ENCODE peak calls at places on chromosomes 1 and 21, in eight cellular contexts. C is OCI-LY7, H is GM12878, W is IMR-90, B is K562, T is mammary epithelial cell, F is H1, G is neural progenitor cell. Q is an unnamed sample.
A peak's percentile ranks its signal among the peaks of the same experiment; 100 is the strongest.

GRCh38 chr1:39737546-39738169 is 1.0 kb upstream of the PPIE start:
- DNase-seq in C (no peak), H (no peak), W (peak; percentile 79), B (no peak), T (no peak), F (no peak), G (no peak), Q (no peak)

GRCh38 chr1:180482425-180483275 is 19.7 kb downstream of the ACBD6 start:
- DNase-seq in C (peak; percentile 67), H (no peak), W (peak; percentile 67), B (peak; percentile 79), T (peak; percentile 41), F (no peak), G (peak; percentile 74), Q (peak; percentile 45)

GRCh38 chr1:210653771-210654170 is 325.1 kb downstream of the HHAT start:
- DNase-seq in C (no peak), H (peak; percentile 13), W (peak; percentile 28), B (no peak), T (peak; percentile 11), F (no peak), G (peak; percentile 9), Q (no peak)

GRCh38 chr1:118947003-118947765 is 41.0 kb downstream of the TBX15 start:
- DNase-seq in C (no peak), H (no peak), W (no peak), B (no peak), T (peak; percentile 10), F (no peak), G (no peak), Q (no peak)

GRCh38 chr1:2233997-2234761 is 6.1 kb downstream of the SKI start:
- DNase-seq in C (no peak), H (no peak), W (peak; percentile 87), B (no peak), T (peak; percentile 87), F (peak; percentile 50), G (no peak), Q (peak; percentile 73)

GRCh38 chr1:7616076-7616833 is 154.8 kb upstream of the VAMP3 start:
- DNase-seq in C (peak; percentile 20), H (no peak), W (peak; percentile 46), B (peak; percentile 56), T (peak; percentile 12), F (peak; percentile 90), G (peak; percentile 66), Q (peak; percentile 14)

GRCh38 chr1:210074904-210075303 is 136.9 kb downstream of the SYT14 start:
- DNase-seq in C (no peak), H (no peak), W (no peak), B (no peak), T (no peak), F (no peak), G (no peak), Q (no peak)

GRCh38 chr1:32250893-32251716 is at the start of gene LCK:
- DNase-seq in C (peak; percentile 85), H (no peak), W (no peak), B (no peak), T (no peak), F (peak; percentile 55), G (no peak), Q (no peak)

GRCh38 chr1:35691571-35692220 is 27.0 kb downstream of the C1orf216 start:
- DNase-seq in C (no peak), H (no peak), W (no peak), B (no peak), T (no peak), F (no peak), G (no peak), Q (no peak)

GRCh38 chr1:228978486-228979324 is 243.4 kb downstream of the RHOU start:
- DNase-seq in C (no peak), H (no peak), W (no peak), B (no peak), T (no peak), F (no peak), G (no peak), Q (no peak)

GRCh38 chr21:36175771-36176565 is 19.3 kb downstream of the DOP1B start:
- DNase-seq in C (peak; percentile 33), H (no peak), W (no peak), B (no peak), T (no peak), F (no peak), G (no peak), Q (no peak)
- TF ChIP-seq CTCF in C (no peak), H (no peak), W (no peak), B (no peak), T (no peak), F (no peak), G (no peak), Q (no peak)

GRCh38 chr21:17988038-17988437 is 168.9 kb upstream of the C21orf91 start:
- DNase-seq in C (no peak), H (no peak), W (no peak), B (no peak), T (no peak), F (no peak), G (no peak), Q (no peak)

GRCh38 chr21:17989780-17990179 is 170.6 kb upstream of the C21orf91 start:
- DNase-seq in C (no peak), H (no peak), W (no peak), B (no peak), T (no peak), F (no peak), G (peak; percentile 55), Q (no peak)

GRCh38 chr21:17987328-17987727 is 168.2 kb upstream of the C21orf91 start:
- DNase-seq in C (no peak), H (no peak), W (no peak), B (no peak), T (no peak), F (no peak), G (no peak), Q (no peak)
- H2AFZ ChIP-seq in C (no peak overlapping the region), H (no peak overlapping the region), W (no peak overlapping the region), B (no peak overlapping the region), T (no peak overlapping the region), F (no peak overlapping the region), G (no peak overlapping the region), Q (no peak overlapping the region)

DNA sequence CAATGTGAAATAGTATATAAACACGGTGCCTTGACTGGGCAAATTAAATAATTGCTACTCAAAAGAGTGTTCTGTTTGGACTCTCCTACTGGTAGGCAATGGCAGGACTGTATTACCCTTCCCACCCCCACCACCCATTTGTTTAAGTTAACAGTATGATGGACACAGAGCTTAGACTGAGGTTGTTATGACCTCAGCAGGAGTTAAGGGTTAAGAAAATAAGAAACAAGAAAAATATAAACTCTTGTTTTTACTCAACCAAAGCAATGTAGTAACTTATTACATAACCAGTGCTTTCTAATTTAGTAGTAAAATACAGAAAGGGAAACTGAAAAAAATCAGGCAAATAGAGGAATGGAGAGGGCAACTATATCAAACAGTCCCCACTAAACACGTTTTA is 19.9 kb upstream of the SERPINC1 start:
- DNase-seq in C (no peak), H (no peak), W (no peak), B (no peak), T (no peak), F (no peak), G (no peak), Q (no peak)
- TF ChIP-seq CTCF in C (no peak), H (no peak), W (no peak), B (no peak), T (no peak), F (no peak), G (no peak), Q (no peak)

GRCh38 chr1:26363549-26364448 is 8.8 kb downstream of the ZNF683 start:
- DNase-seq in C (peak; percentile 92), H (peak; percentile 16), W (peak; percentile 64), B (peak; percentile 95), T (peak; percentile 56), F (peak; percentile 97), G (peak; percentile 93), Q (peak; percentile 76)
- H2AFZ ChIP-seq in C (no peak overlapping the region), H (no peak overlapping the region), W (peak overlapping the region; percentile 24), B (peak overlapping the region; percentile 79), T (peak overlapping the region; percentile 3), F (peak overlapping the region; percentile 27), G (no peak overlapping the region), Q (no peak overlapping the region)

DNA sequence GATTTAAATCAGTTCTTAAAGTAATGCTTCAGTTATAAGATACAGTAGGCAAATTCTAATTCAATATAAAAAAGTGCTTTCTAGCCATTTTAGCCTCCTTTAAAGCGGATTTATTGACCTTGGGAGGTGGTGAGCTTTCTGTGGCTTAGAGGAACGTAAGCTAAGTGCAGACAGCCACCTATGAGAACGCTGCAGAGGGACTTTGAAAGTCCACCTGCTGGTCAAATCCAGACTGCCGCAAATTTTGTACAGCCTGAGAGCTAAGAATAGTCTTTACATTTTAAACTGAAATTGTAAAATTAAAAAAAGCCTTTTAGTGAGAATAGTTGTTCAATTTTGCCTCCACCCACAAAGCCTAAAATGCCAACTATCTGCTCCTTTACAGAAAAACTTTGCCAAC is 67.0 kb upstream of the SSX2IP start:
- DNase-seq in C (no peak), H (no peak), W (no peak), B (peak; percentile 34), T (no peak), F (no peak), G (no peak), Q (no peak)
- TF ChIP-seq CTCF in C (peak; percentile 32), H (no peak), W (no peak), B (peak; percentile 20), T (peak; percentile 7), F (peak; percentile 9), G (peak; percentile 40), Q (peak; percentile 30)

GRCh38 chr1:172344444-172344843 is 76.0 kb upstream of the C1orf105 start:
- DNase-seq in C (no peak), H (no peak), W (no peak), B (no peak), T (no peak), F (no peak), G (no peak), Q (no peak)
- H2AFZ ChIP-seq in C (peak overlapping the region; percentile 58), H (no peak overlapping the region), W (no peak overlapping the region), B (peak overlapping the region; percentile 35), T (no peak overlapping the region), F (no peak overlapping the region), G (peak overlapping the region; percentile 14), Q (no peak overlapping the region)

GRCh38 chr1:93434987-93435386 is 12.9 kb upstream of the FNBP1L start:
- DNase-seq in C (no peak), H (no peak), W (no peak), B (no peak), T (no peak), F (no peak), G (no peak), Q (no peak)
- TF ChIP-seq CTCF in C (no peak), H (no peak), W (no peak), B (no peak), T (no peak), F (no peak), G (no peak), Q (no peak)

Q was measured in PC-9.